ENCODE peak calls at places on chromosomes 12 and 14, in five cellular contexts. L is epithelial cell of esophagus, R is T follicular helper cell, F is T-helper 2 cell, G is HEK293T. X is an unnamed sample.

GRCh38 chr14:100955201-100955600 is 51.7 kb upstream of the RTL1 start:
- DNase-seq in L (no peak), R (no peak), F (no peak), G (no peak), X (peak)

GRCh38 chr14:60485600-60486251 is at the start of gene C14orf39:
- DNase-seq in L (peak), R (no peak), F (peak), G (no peak), X (no peak)

GRCh38 chr12:80625901-80626300 is 81.5 kb upstream of the MYF6 start:
- DNase-seq in L (no peak), R (no peak), F (no peak), G (no peak), X (no peak)

GRCh38 chr12:113418213-113418879 is 3.8 kb upstream of the SDSL start:
- DNase-seq in L (no peak), R (no peak), F (no peak), G (no peak), X (peak)

GRCh38 chr12:79690156-79690605 is 583 bp downstream of the PAWR start:
- DNase-seq in L (peak), R (no peak), F (peak), G (peak), X (no peak)

GRCh38 chr14:63045234-63045611 is at the start of gene KCNH5:
- DNase-seq in L (peak), R (no peak), F (peak), G (peak), X (peak)

GRCh38 chr12:72031066-72031465 is 92.4 kb downstream of the TPH2 start:
- DNase-seq in L (no peak), R (no peak), F (no peak), G (no peak), X (no peak)

GRCh38 chr12:126389215-126389841 is 1324.1 kb downstream of the AACS start:
- DNase-seq in L (no peak), R (no peak), F (no peak), G (no peak), X (no peak)

GRCh38 chr12:5648692-5649338 is 216.9 kb downstream of the NTF3 start:
- DNase-seq in L (no peak), R (no peak), F (no peak), G (peak), X (peak)

GRCh38 chr12:75553865-75554555 is 42.6 kb upstream of the KRR1 start:
- DNase-seq in L (no peak), R (no peak), F (no peak), G (no peak), X (peak)

GRCh38 chr14:78403278-78403815 is 233.2 kb downstream of the NRXN3 start:
- DNase-seq in L (peak), R (no peak), F (no peak), G (no peak), X (peak)

GRCh38 chr14:23121401-23121800 is 2.3 kb upstream of the CEBPE start:
- DNase-seq in L (no peak), R (no peak), F (peak), G (no peak), X (peak)

GRCh38 chr12:45076417-45077031 is 25.6 kb upstream of the DBX2 start:
- DNase-seq in L (no peak), R (no peak), F (no peak), G (peak), X (no peak)

GRCh38 chr14:20684662-20685456 is 499 bp downstream of the RNASE4 start:
- DNase-seq in L (peak), R (no peak), F (no peak), G (no peak), X (peak)

GRCh38 chr14:100079606-100080005 is 14.4 kb downstream of the EVL start:
- DNase-seq in L (no peak), R (no peak), F (no peak), G (no peak), X (no peak)

GRCh38 chr12:108495054-108495453 is 20.0 kb upstream of the FICD start:
- DNase-seq in L (peak), R (no peak), F (no peak), G (peak), X (peak)

GRCh38 chr12:19161251-19161650 is 31.7 kb downstream of the PLEKHA5 start:
- DNase-seq in L (no peak), R (no peak), F (no peak), G (no peak), X (peak)

GRCh38 chr12:124734224-124734788 is 129.4 kb downstream of the SCARB1 start:
- DNase-seq in L (no peak), R (no peak), F (no peak), G (peak), X (no peak)

GRCh38 chr14:104177411-104177810 is 39.0 kb downstream of the KIF26A start:
- DNase-seq in L (no peak), R (no peak), F (no peak), G (no peak), X (no peak)

GRCh38 chr14:51750542-51750941 is 98.8 kb downstream of the FRMD6 start:
- DNase-seq in L (no peak), R (no peak), F (no peak), G (no peak), X (no peak)

GRCh38 chr12:15774819-15775218 is 14.4 kb downstream of the EPS8 start:
- DNase-seq in L (no peak), R (no peak), F (no peak), G (no peak), X (no peak)

GRCh38 chr14:64838656-64839055 is 41.1 kb downstream of the SPTB start:
- DNase-seq in L (peak), R (no peak), F (no peak), G (no peak), X (no peak)

GRCh38 chr14:91420686-91421085 is 3.1 kb upstream of the CCDC88C start:
- DNase-seq in L (no peak), R (no peak), F (no peak), G (no peak), X (no peak)

GRCh38 chr12:20369164-20370000 is 1.0 kb downstream of the PDE3A start:
- DNase-seq in L (peak), R (no peak), F (peak), G (peak), X (peak)

GRCh38 chr14:20630340-20631022 is 11.0 kb downstream of the OR6S1 start:
- DNase-seq in L (peak), R (peak), F (peak), G (peak), X (peak)

GRCh38 chr12:10901427-10901826 is 7.9 kb downstream of the TAS2R13 start:
- DNase-seq in L (peak), R (no peak), F (no peak), G (no peak), X (peak)

GRCh38 chr12:2212971-2213869 is 160.4 kb downstream of the CACNA1C start:
- DNase-seq in L (no peak), R (no peak), F (no peak), G (peak), X (peak)

GRCh38 chr14:63383776-63384367 is 65.1 kb upstream of the GPHB5 start:
- DNase-seq in L (no peak), R (no peak), F (peak), G (no peak), X (no peak)

GRCh38 chr12:128606040-128606439 is 217.7 kb downstream of the SLC15A4 start:
- DNase-seq in L (no peak), R (no peak), F (peak), G (no peak), X (peak)

GRCh38 chr14:31837056-31837455 is 240.0 kb upstream of the ARHGAP5 start:
- DNase-seq in L (no peak), R (no peak), F (no peak), G (no peak), X (peak)

GRCh38 chr12:120692524-120693033 is 5.6 kb downstream of the MLEC start:
- DNase-seq in L (no peak), R (no peak), F (no peak), G (no peak), X (peak)

GRCh38 chr14:102949062-102949800 is 26.8 kb downstream of the AMN start:
- DNase-seq in L (no peak), R (no peak), F (peak), G (no peak), X (peak)

GRCh38 chr12:93099777-93100176 is 170.7 kb upstream of the EEA1 start:
- DNase-seq in L (no peak), R (no peak), F (no peak), G (no peak), X (no peak)

GRCh38 chr12:9750276-9751203 is 10.2 kb downstream of the CD69 start:
- DNase-seq in L (peak), R (no peak), F (peak), G (peak), X (peak)

GRCh38 chr14:55482936-55483605 is 42.7 kb upstream of the TBPL2 start:
- DNase-seq in L (peak), R (no peak), F (no peak), G (no peak), X (no peak)

GRCh38 chr14:61525293-61526011 is 169.9 kb upstream of the HIF1A start:
- DNase-seq in L (peak), R (peak), F (peak), G (no peak), X (peak)